ENCODE peak calls at places on chromosomes 3 and 15, in ten cellular contexts. C, N, F, K, M, B, I, G, O and E are unnamed samples.

GRCh38 chr15:40048155-40048792 is 9.3 kb upstream of the SRP14 start:
- DNase-seq in F (no peak), K (no peak), I (no peak), N (no peak), G (no peak), B (no peak), M (no peak), O (peak), C (no peak), E (no peak)

GRCh38 chr3:147507638-147508286 is 98.6 kb downstream of the ZIC1 start:
- DNase-seq in O (no peak), C (no peak), G (no peak), M (no peak), I (no peak), F (no peak), B (no peak), N (no peak), K (peak), E (no peak)

GRCh38 chr3:150790621-150791020 is 27.7 kb upstream of the SIAH2 start:
- DNase-seq in G (no peak), C (no peak), N (no peak), F (no peak), M (no peak), K (peak), I (no peak), B (no peak), O (no peak), E (no peak)

GRCh38 chr3:53862241-53862640 is 15.9 kb downstream of the IL17RB start:
- DNase-seq in M (no peak), K (no peak), O (no peak), N (no peak), G (no peak), F (no peak), B (no peak), I (no peak), C (no peak), E (no peak)

GRCh38 chr3:160707187-160707789 is 30.3 kb downstream of the ARL14 start:
- DNase-seq in O (no peak), F (no peak), B (no peak), N (peak), C (no peak), K (peak), I (peak), G (peak), M (peak), E (peak)

GRCh38 chr15:31016446-31016915 is 25.1 kb upstream of the MTMR10 start:
- DNase-seq in I (no peak), C (no peak), F (no peak), N (no peak), G (no peak), B (no peak), M (no peak), O (no peak), K (peak), E (no peak)

GRCh38 chr3:67034371-67034770 is 36.3 kb downstream of the KBTBD8 start:
- DNase-seq in C (no peak), G (no peak), I (no peak), K (no peak), M (no peak), B (no peak), F (no peak), O (no peak), N (no peak), E (no peak)

GRCh38 chr3:67647390-67647878 is 7.0 kb downstream of the SUCLG2 start:
- DNase-seq in F (peak), B (no peak), O (peak), C (no peak), N (peak), G (no peak), I (peak), K (peak), M (no peak), E (peak)

GRCh38 chr3:171875923-171876412 is 32.8 kb downstream of the TMEM212 start:
- DNase-seq in K (peak), O (no peak), B (no peak), N (peak), F (no peak), G (no peak), M (no peak), C (no peak), I (no peak), E (no peak)

GRCh38 chr15:78340243-78341056 is at the start of gene CRABP1:
- DNase-seq in F (no peak), C (no peak), B (no peak), G (peak), N (peak), M (peak), O (no peak), K (no peak), I (no peak), E (no peak)

GRCh38 chr15:58498821-58499580 is 67.2 kb downstream of the LIPC start:
- DNase-seq in N (peak), K (peak), M (no peak), G (no peak), O (no peak), B (no peak), F (no peak), C (no peak), I (no peak), E (no peak)

GRCh38 chr15:93706476-93706875 is 524.9 kb upstream of the MCTP2 start:
- DNase-seq in G (no peak), I (no peak), B (no peak), M (no peak), N (no peak), F (no peak), C (no peak), K (no peak), O (no peak), E (no peak)

GRCh38 chr15:57861805-57862586 is 155.5 kb downstream of the POLR2M start:
- DNase-seq in G (no peak), I (no peak), B (no peak), M (no peak), O (no peak), F (no peak), C (no peak), N (peak), K (peak), E (no peak)

GRCh38 chr15:81887913-81888312 is 157.9 kb downstream of the MEX3B start:
- DNase-seq in K (peak), C (no peak), O (no peak), F (no peak), N (no peak), G (no peak), B (no peak), M (no peak), I (no peak), E (no peak)

GRCh38 chr3:117885046-117885445 is 1149.6 kb downstream of the IGSF11 start:
- DNase-seq in G (no peak), F (no peak), B (no peak), K (no peak), C (no peak), N (no peak), O (no peak), I (no peak), M (no peak), E (no peak)

GRCh38 chr3:77319711-77320110 is 279.8 kb downstream of the ROBO2 start:
- DNase-seq in G (peak), C (no peak), B (no peak), I (no peak), N (no peak), O (no peak), M (peak), F (no peak), K (peak), E (no peak)

GRCh38 chr15:31317033-31317979 is 9.3 kb upstream of the KLF13 start:
- DNase-seq in N (no peak), O (no peak), M (no peak), K (no peak), G (no peak), F (no peak), C (no peak), I (no peak), B (no peak), E (no peak)

GRCh38 chr15:67114846-67115521 is 49.6 kb downstream of the SMAD3 start:
- DNase-seq in F (no peak), O (no peak), I (no peak), G (no peak), M (no peak), K (no peak), B (no peak), C (no peak), N (no peak), E (no peak)

GRCh38 chr15:89781891-89782618 is 5.9 kb downstream of the MESP2 start:
- DNase-seq in F (no peak), N (peak), B (no peak), M (no peak), O (no peak), K (peak), I (no peak), C (no peak), G (no peak), E (no peak)

GRCh38 chr15:90463381-90463780 is 66.3 kb upstream of the CRTC3 start:
- DNase-seq in C (no peak), K (peak), M (no peak), O (no peak), I (no peak), N (no peak), G (no peak), F (no peak), B (no peak), E (no peak)

GRCh38 chr15:89946681-89947313 is 34.0 kb upstream of the ARPIN start:
- DNase-seq in G (no peak), O (no peak), B (no peak), F (no peak), C (no peak), M (no peak), K (no peak), N (peak), I (no peak), E (peak)

GRCh38 chr3:152278674-152279427 is 10.1 kb downstream of the MBNL1 start:
- DNase-seq in K (no peak), C (no peak), G (no peak), M (no peak), F (no peak), O (no peak), I (no peak), B (no peak), N (no peak), E (no peak)

GRCh38 chr15:96585634-96586386 is 255.3 kb downstream of the NR2F2 start:
- DNase-seq in O (no peak), I (no peak), C (no peak), N (no peak), B (no peak), G (no peak), M (peak), K (peak), F (no peak), E (no peak)

GRCh38 chr3:196320110-196320509 is 2.1 kb upstream of the DYNLT2B start:
- DNase-seq in K (no peak), O (no peak), C (no peak), M (no peak), B (no peak), G (no peak), N (no peak), F (no peak), I (no peak), E (no peak)

GRCh38 chr3:115697263-115698053 is 74.1 kb downstream of the GAP43 start:
- DNase-seq in B (no peak), G (no peak), K (no peak), M (no peak), N (no peak), O (no peak), C (no peak), F (no peak), I (no peak), E (no peak)

GRCh38 chr15:78695849-78696248 is 54.8 kb upstream of the CHRNB4 start:
- DNase-seq in G (peak), K (no peak), F (no peak), M (no peak), O (peak), N (no peak), B (no peak), I (peak), C (no peak), E (no peak)

GRCh38 chr3:34219556-34219955 is 421.1 kb downstream of the PDCD6IP start:
- DNase-seq in N (no peak), B (no peak), K (no peak), M (no peak), C (no peak), F (no peak), I (no peak), G (no peak), O (no peak), E (no peak)

GRCh38 chr3:171184372-171184771 is 157.9 kb upstream of the SLC2A2 start:
- DNase-seq in G (no peak), K (no peak), C (no peak), I (no peak), O (no peak), B (no peak), M (no peak), N (no peak), F (no peak), E (no peak)

DNA sequence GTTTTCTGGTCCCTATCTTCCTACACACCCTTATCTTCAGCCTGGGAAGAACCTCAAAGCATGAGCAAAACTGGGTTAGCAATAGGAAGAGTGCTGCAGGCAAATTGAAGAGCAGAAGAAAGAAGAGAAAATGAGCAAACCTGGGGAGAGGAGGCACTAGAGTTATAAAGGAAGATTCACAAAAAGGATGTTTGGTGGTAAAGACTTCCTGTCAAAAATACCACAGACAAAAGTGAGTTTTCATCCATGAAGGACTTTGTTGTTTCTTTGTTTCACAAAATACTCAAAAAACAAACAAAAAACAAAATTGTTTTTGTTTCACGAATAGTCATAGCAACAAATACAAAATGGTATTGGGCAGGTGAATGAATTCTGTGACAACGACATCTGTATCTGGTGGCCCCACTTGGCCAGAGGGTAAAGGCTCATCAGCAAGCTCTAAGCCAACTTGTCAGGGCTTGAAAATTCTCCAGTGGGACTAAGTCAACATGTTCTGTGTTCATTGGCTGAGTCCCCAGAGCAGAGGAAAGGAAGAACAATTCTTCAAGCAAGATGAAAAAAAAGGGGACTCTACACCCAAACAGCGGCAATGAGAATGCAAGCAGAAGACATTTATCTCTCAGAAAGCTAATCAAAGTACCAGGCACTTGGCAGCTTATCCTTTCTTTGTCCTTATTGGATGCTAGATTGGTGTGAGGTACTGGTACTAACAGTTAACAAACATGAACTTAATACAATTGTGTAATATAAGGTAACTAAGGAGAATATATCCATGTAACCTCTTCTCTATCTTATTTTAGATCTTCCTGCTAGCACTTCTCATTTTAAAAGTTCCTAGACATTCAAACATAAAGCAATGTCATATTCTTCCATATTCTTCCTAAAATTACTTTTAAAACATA is 9.7 kb downstream of the ATP8B4 start:
- DNase-seq in F (no peak), G (no peak), K (peak), I (no peak), M (no peak), N (no peak), O (no peak), C (no peak), B (no peak), E (no peak)
- H3K27ac ChIP-seq in F (peak), G (no peak), K (no peak), I (no peak), M (no peak), N (no peak), O (peak), C (peak), B (no peak), E (peak)

GRCh38 chr3:42556089-42556632 is 25.6 kb downstream of the SEC22C start:
- DNase-seq in N (no peak), G (no peak), K (no peak), I (no peak), B (peak), F (no peak), M (no peak), C (no peak), O (no peak), E (no peak)
- H3K27ac ChIP-seq in N (no peak), G (no peak), K (no peak), I (no peak), B (peak), F (no peak), M (no peak), C (peak), O (no peak), E (no peak)

GRCh38 chr3:142861926-142862325 is 27.0 kb downstream of the PCOLCE2 start:
- DNase-seq in N (no peak), M (no peak), I (no peak), O (no peak), B (no peak), G (peak), C (no peak), K (no peak), F (no peak), E (no peak)

GRCh38 chr3:142866841-142867631 is 21.8 kb downstream of the PCOLCE2 start:
- DNase-seq in C (no peak), I (peak), N (peak), K (no peak), F (no peak), B (no peak), O (peak), M (no peak), G (peak), E (no peak)

GRCh38 chr3:142863010-142863787 is 25.7 kb downstream of the PCOLCE2 start:
- DNase-seq in O (no peak), N (no peak), B (no peak), I (no peak), C (no peak), K (no peak), G (peak), F (no peak), M (no peak), E (no peak)

DNA sequence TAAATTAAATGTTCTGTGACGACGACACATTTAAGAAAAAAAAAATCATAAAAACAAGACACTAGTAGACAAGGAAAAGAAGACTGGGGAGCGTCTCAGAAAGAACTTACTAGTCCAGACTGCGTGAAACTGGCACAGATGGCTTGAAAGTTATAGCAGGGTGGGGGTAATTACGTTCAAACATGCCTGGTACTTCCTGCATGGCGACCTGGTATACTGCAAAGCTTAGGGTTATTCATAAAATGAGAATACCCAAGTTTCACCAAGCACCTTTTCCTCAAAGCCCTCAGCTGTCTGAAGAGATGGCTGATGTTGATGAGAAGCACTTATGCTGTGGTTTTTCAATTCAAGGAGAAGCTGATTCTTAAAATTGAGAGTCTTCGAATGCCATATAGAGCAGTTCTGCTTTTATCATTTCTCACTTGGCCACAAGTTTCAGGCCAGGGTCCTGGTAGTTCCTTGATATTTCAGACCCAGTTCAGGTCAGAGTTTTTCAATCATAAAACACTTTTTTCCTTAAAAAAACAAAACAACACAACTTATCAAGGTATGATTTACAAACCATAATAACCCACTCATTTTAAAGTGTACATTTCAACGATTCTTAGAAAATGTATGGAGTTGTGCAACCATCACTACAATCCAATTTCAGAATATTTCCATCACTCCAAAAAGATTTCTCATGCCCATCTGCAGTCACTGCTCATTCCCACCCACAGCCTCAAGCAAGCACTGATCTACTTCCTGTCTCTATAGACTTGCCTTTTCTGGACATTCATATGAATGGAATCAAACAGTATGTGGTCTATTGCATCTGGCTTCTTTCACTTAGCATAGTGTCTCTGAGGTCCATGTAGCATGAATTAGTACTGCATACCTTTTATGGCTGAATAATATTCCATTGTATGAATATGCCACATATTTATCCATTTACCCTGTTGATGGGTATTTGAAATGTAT is 24.6 kb downstream of the PCOLCE2 start:
- DNase-seq in M (no peak), G (no peak), N (no peak), F (no peak), O (no peak), C (no peak), B (no peak), I (no peak), K (no peak), E (no peak)
- H3K27ac ChIP-seq in M (no peak), G (no peak), N (no peak), F (peak), O (no peak), C (no peak), B (no peak), I (no peak), K (no peak), E (no peak)

GRCh38 chr3:123334056-123334455 is 114.8 kb downstream of the ADCY5 start:
- DNase-seq in N (no peak), F (peak), G (no peak), B (no peak), O (no peak), M (no peak), C (no peak), I (no peak), K (no peak), E (no peak)

GRCh38 chr3:123332124-123332641 is 116.7 kb downstream of the ADCY5 start:
- DNase-seq in N (no peak), O (no peak), I (no peak), F (peak), M (peak), B (no peak), G (no peak), K (no peak), C (no peak), E (no peak)

GRCh38 chr3:123331651-123332050 is 117.2 kb downstream of the ADCY5 start:
- DNase-seq in O (no peak), F (peak), G (no peak), I (no peak), C (no peak), K (no peak), B (no peak), M (no peak), N (no peak), E (no peak)

GRCh38 chr3:123335007-123335670 is 113.8 kb downstream of the ADCY5 start:
- DNase-seq in F (peak), I (no peak), O (no peak), G (no peak), B (no peak), M (no peak), K (no peak), N (no peak), C (no peak), E (no peak)

GRCh38 chr3:123333401-123333800 is 115.5 kb downstream of the ADCY5 start:
- DNase-seq in F (peak), K (no peak), G (no peak), B (no peak), M (no peak), C (no peak), N (no peak), I (no peak), O (no peak), E (no peak)
- H3K27ac ChIP-seq in F (peak), K (no peak), G (no peak), B (no peak), M (no peak), C (peak), N (no peak), I (no peak), O (peak), E (no peak)